ENCODE peak calls at places on chromosomes 13 and 19, in eight cellular contexts. Z is HL-60, P is Peyer's patch, U is endothelial cell of umbilical vein, O is AG04450, J is BE2C, V is heart right ventricle, Y is IMR-90. X is an unnamed sample.
A peak's percentile ranks its signal among the peaks of the same experiment; 100 is the strongest.

GRCh38 chr13:33697936-33698335 is 120.0 kb upstream of the RFC3 start:
- DNase-seq in P (no peak), V (no peak), O (no peak), Y (no peak), J (no peak), Z (no peak), U (no peak), X (no peak)

GRCh38 chr13:112486386-112487126 is 101.4 kb downstream of the TUBGCP3 start:
- DNase-seq in P (no peak), J (no peak), O (no peak), V (no peak), Y (peak; percentile 35), Z (no peak), U (no peak), X (no peak)

GRCh38 chr13:51283361-51283760 is 56.1 kb upstream of the SERPINE3 start:
- DNase-seq in Y (no peak), J (no peak), V (no peak), U (no peak), O (no peak), P (no peak), Z (no peak), X (no peak)

GRCh38 chr13:25262261-25262660 is 25.0 kb downstream of the MTMR6 start:
- DNase-seq in O (no peak), Z (no peak), V (no peak), Y (no peak), P (no peak), U (no peak), J (no peak), X (no peak)

GRCh38 chr13:110993788-110994187 is 78.9 kb upstream of the ANKRD10 start:
- DNase-seq in P (no peak), Z (no peak), U (no peak), V (no peak), O (no peak), J (no peak), Y (no peak), X (no peak)

GRCh38 chr19:35341006-35341405 is 6.7 kb upstream of the FFAR1 start:
- DNase-seq in O (no peak), P (no peak), Y (no peak), U (no peak), J (no peak), Z (no peak), V (no peak), X (no peak)

GRCh38 chr13:110506859-110507566 is 54.5 kb downstream of the RAB20 start:
- DNase-seq in Y (peak; percentile 10), U (peak; percentile 18), O (no peak), Z (no peak), P (peak; percentile 91), J (no peak), V (peak; percentile 71), X (no peak)

GRCh38 chr13:52838433-52839107 is 9.9 kb downstream of the PCDH8 start:
- DNase-seq in V (no peak), O (no peak), U (no peak), J (no peak), Y (no peak), Z (no peak), P (no peak), X (no peak)

GRCh38 chr13:23450340-23451046 is 17.0 kb upstream of the SACS start:
- DNase-seq in Z (no peak), J (peak; percentile 18), O (no peak), V (no peak), U (no peak), P (no peak), Y (no peak), X (no peak)

GRCh38 chr19:489418-490196 is 6.7 kb upstream of the MADCAM1 start:
- DNase-seq in Z (no peak), P (no peak), V (no peak), U (peak; percentile 28), O (no peak), Y (peak; percentile 8), J (no peak), X (no peak)

DNA sequence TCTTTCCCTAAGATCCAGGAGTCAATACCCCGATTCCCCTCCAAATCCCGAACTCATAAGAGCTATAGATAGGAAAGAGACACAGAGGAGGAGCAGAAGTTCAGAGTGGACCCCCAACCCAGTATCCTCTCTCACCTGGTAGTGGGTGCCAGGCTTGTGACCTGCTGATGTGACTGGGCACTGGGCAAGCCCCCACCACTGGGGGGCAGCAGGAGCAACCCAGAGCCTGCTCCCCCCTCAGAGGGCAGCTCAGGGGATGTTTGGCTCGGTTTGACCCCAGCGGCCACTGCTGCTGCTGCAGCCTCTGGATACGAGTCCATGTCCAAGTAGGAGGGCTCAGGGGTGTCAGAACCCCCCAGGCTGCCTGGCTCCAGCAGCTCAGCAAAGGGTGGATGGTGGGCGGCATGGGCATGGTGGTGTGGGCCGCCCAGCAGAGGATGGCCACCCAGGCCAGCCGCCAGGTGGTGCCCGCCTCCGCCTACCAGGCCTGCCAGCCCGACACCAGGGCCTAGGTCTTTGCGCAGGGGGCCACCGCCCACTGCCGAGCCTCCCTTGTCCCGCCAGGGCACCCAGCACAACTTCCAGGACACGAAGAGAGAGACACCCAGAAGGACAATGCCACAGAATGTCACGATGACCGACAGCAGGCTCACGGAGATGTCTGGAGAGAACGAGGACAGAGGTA is 7.4 kb downstream of the SYT3 start:
- DNase-seq in U (no peak), V (no peak), P (no peak), Y (no peak), J (no peak), O (no peak), Z (no peak), X (no peak)
- TF ChIP-seq CTCF in U (no peak), V (no peak), P (no peak), Y (no peak), J (peak; percentile 17), O (no peak), Z (no peak), X (no peak)

GRCh38 chr19:55472463-55472862 is 4.0 kb upstream of the ZNF628 start:
- DNase-seq in O (no peak), V (no peak), P (no peak), Z (no peak), Y (peak; percentile 79), U (no peak), J (no peak), X (no peak)

GRCh38 chr19:55476100-55476775 is at the start of gene ZNF628:
- DNase-seq in Y (peak; percentile 98), P (peak; percentile 99), V (peak; percentile 99), O (peak; percentile 92), U (peak; percentile 97), J (peak; percentile 99), Z (peak; percentile 98), X (peak; percentile 74)

GRCh38 chr19:55473201-55473600 is 3.2 kb upstream of the ZNF628 start:
- DNase-seq in Z (no peak), P (no peak), U (no peak), V (no peak), Y (no peak), J (no peak), O (no peak), X (no peak)

GRCh38 chr19:55473613-55474012 is 2.8 kb upstream of the ZNF628 start:
- DNase-seq in Y (no peak), J (peak; percentile 18), V (no peak), P (no peak), Z (no peak), U (no peak), O (no peak), X (no peak)

GRCh38 chr19:55474269-55475265 is 1.9 kb upstream of the ZNF628 start:
- DNase-seq in P (no peak), U (no peak), O (no peak), Z (no peak), J (no peak), V (no peak), Y (no peak), X (no peak)
- H3K4me3 ChIP-seq in P (no peak overlapping the region), U (no peak overlapping the region), O (no peak overlapping the region), Z (no peak overlapping the region), J (no peak overlapping the region), V (no peak overlapping the region), Y (no peak overlapping the region), X (no peak overlapping the region)

DNA sequence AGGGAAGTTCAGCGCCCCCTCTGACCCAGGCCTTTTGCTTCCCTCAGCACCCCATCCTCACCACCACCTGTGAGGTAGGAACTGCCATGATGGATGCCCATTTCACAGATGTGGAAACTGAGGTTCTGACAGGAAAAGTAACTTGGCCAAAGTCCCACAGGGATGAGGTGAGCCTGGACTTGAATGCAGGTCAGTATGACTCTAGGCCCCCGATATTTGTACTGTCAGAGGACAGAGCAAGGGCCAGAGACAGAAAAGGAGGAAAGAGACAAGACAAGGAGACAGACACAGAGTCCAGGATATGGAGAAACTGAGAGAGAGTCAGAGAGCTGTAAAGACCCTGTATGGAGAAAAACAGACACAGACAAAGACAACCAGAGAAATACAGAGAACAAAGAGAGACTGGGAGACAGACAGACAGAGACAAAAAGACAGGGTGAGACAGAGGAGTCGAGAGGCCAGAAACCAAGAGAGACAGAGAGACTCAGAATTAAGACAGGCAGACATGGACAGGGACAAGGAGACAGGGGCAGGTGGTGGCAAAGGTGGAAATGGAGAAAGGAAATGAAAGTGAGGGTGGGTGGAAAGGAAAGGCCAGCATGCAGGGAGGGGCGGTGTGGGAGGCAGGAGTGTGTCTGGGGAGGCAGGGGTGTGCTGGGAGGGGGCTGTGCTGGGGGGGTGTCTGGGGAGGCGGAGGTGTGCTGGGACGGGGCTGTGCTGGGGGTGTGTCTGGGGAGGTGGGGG is 5.0 kb downstream of the ERFL start:
- DNase-seq in V (no peak), U (no peak), P (no peak), Z (no peak), O (no peak), Y (no peak), J (no peak), X (no peak)
- H3K27me3 ChIP-seq in V (peaks cover 88% of the 10 kb centered on the region), U (peaks cover 53% of the 10 kb centered on the region), P (no peaks in the 10 kb centered on the region), Z (peaks cover 35% of the 10 kb centered on the region), O (peaks cover 60% of the 10 kb centered on the region), Y (peaks cover 84% of the 10 kb centered on the region), J (peaks cover 28% of the 10 kb centered on the region), X (peaks cover 50% of the 10 kb centered on the region)

GRCh38 chr19:31943305-31943704 is 402.1 kb upstream of the ZNF507 start:
- DNase-seq in O (no peak), P (no peak), J (peak; percentile 32), V (no peak), Y (no peak), U (no peak), Z (no peak), X (no peak)
- TF ChIP-seq CTCF in O (no peak), P (no peak), J (no peak), V (no peak), Y (no peak), U (no peak), Z (no peak), X (no peak)

DNA sequence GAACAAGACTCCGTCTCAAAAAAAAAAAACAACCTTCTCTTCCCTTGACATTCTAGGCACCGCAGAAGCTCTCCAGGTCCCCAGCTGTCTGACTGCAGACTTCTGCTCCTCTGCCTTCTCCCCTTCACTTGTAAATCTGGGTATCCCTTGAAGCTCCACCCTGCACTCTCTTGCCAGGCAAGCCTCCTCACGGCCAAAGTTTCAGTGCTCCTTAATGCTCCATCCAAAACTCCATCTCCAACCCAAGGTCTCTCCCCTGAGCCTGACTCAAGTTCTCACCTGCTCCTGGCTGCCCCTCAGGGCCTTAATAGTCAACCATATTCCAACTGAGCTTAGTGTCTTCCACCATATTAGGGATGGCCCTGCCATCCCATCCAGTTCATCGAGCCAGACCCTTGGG is 1.4 kb upstream of the CLDND2 start:
- DNase-seq in O (no peak), P (no peak), Z (no peak), Y (no peak), U (no peak), V (no peak), J (no peak), X (no peak)
- H3K4me3 ChIP-seq in O (no peak overlapping the region), P (no peak overlapping the region), Z (no peak overlapping the region), Y (no peak overlapping the region), U (no peak overlapping the region), V (no peak overlapping the region), J (no peak overlapping the region), X (no peak overlapping the region)

X was measured in BJ.